ENCODE peak calls at places on chromosomes 5 and 9, in five cellular contexts. J is choroid plexus epithelial cell, I is cardiac muscle cell, R is uterus, Q is WTC11. L is an unnamed sample.

GRCh38 chr9:138025417-138025816 is 147.8 kb downstream of the CACNA1B start:
- DNase-seq in Q (no peak), J (no peak), R (no peak), I (no peak), L (no peak)

GRCh38 chr5:169871816-169872215 is 108.5 kb downstream of the INSYN2B start:
- DNase-seq in J (peak), I (no peak), Q (no peak), R (no peak), L (no peak)

GRCh38 chr9:109088221-109088620 is 31.5 kb downstream of the TMEM245 start:
- DNase-seq in R (no peak), J (no peak), I (no peak), Q (no peak), L (no peak)

GRCh38 chr5:9381464-9381863 is 164.4 kb downstream of the SEMA5A start:
- DNase-seq in Q (no peak), I (no peak), R (no peak), J (no peak), L (no peak)

GRCh38 chr9:134003237-134003636 is 11.1 kb upstream of the VAV2 start:
- DNase-seq in R (no peak), J (no peak), Q (no peak), I (no peak), L (no peak)

GRCh38 chr5:79200573-79201183 is 35.3 kb upstream of the JMY start:
- DNase-seq in R (no peak), J (peak), I (peak), Q (no peak), L (peak)

GRCh38 chr9:112041536-112042243 is 133.4 kb downstream of the SUSD1 start:
- DNase-seq in J (peak), I (peak), R (no peak), Q (peak), L (no peak)

GRCh38 chr9:122821278-122821952 is 7.0 kb downstream of the PDCL start:
- DNase-seq in I (peak), R (peak), Q (no peak), J (peak), L (no peak)

GRCh38 chr9:92291577-92291976 is 1.9 kb downstream of the IARS1 start:
- DNase-seq in Q (no peak), R (no peak), J (no peak), I (no peak), L (no peak)

GRCh38 chr5:120535900-120536299 is 71.8 kb downstream of the PRR16 start:
- DNase-seq in J (no peak), Q (no peak), I (no peak), R (no peak), L (no peak)

GRCh38 chr5:143205386-143205785 is 198.1 kb downstream of the NR3C1 start:
- DNase-seq in Q (no peak), R (no peak), I (peak), J (peak), L (no peak)

GRCh38 chr9:77779010-77779409 is 130.9 kb upstream of the GNA14 start:
- DNase-seq in Q (no peak), R (no peak), I (no peak), J (no peak), L (no peak)

GRCh38 chr5:172533399-172534228 is 79.3 kb upstream of the SH3PXD2B start:
- DNase-seq in Q (no peak), R (no peak), J (no peak), I (no peak), L (no peak)

GRCh38 chr9:122348288-122348777 is 22.5 kb upstream of the PTGS1 start:
- DNase-seq in I (no peak), Q (no peak), R (no peak), J (no peak), L (peak)

GRCh38 chr9:35749515-35750255 is 598 bp downstream of the RGP1 start:
- DNase-seq in J (no peak), I (no peak), Q (peak), R (peak), L (peak)

GRCh38 chr5:44665101-44665701 is 143.5 kb upstream of the MRPS30 start:
- DNase-seq in J (no peak), R (no peak), I (no peak), Q (no peak), L (no peak)

GRCh38 chr5:74549351-74549750 is 91.2 kb downstream of the ENC1 start:
- DNase-seq in Q (no peak), R (no peak), J (no peak), I (no peak), L (no peak)

GRCh38 chr5:96614110-96614691 is 48.0 kb upstream of the CAST start:
- DNase-seq in R (peak), Q (peak), J (peak), I (peak), L (peak)

GRCh38 chr5:77145666-77146065 is 58.6 kb upstream of the ZBED3 start:
- DNase-seq in R (no peak), I (peak), Q (no peak), J (peak), L (no peak)

GRCh38 chr5:133801955-133802751 is 166.3 kb downstream of the C5orf15 start:
- DNase-seq in Q (no peak), J (peak), I (peak), R (no peak), L (no peak)

GRCh38 chr5:139273572-139274264 is 19.8 kb upstream of the MATR3 start:
- DNase-seq in R (peak), I (peak), J (peak), Q (peak), L (peak)

GRCh38 chr9:35816708-35817107 is 1.9 kb upstream of the HINT2 start:
- DNase-seq in J (no peak), R (no peak), I (no peak), Q (peak), L (peak)

GRCh38 chr5:72378636-72379289 is 58.6 kb downstream of the PTCD2 start:
- DNase-seq in J (peak), R (no peak), Q (no peak), I (peak), L (no peak)

GRCh38 chr9:20312732-20313131 is 309.6 kb downstream of the MLLT3 start:
- DNase-seq in Q (no peak), R (no peak), I (no peak), J (peak), L (no peak)

DNA sequence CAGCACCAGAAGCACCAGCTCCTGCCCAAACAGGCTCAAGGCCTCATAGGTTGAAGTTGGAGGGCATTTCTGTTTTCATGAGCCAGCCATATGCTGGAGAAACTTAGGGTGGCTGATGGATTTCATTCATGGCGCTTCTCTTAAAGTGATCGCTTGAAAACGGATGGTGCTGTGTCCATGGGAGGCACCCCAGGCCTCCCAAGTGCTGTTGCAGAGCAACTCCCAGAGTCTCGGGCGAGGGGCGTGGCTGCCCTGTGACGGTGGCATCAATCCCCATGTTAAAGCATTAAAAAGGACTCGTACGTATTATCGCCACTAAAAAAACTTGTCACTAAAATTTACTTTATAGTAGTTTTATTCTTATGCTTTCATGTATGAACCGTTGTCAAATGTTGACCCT is 128.3 kb downstream of the MRPL36 start:
- DNase-seq in J (no peak), Q (no peak), I (no peak), R (no peak), L (no peak)
- TF ChIP-seq CTCF in J (no peak), Q (no peak), I (no peak), R (no peak), L (no peak)

GRCh38 chr5:11494340-11494739 is 409.9 kb downstream of the CTNND2 start:
- DNase-seq in Q (no peak), R (no peak), J (peak), I (no peak), L (no peak)
- TF ChIP-seq CTCF in Q (no peak), R (no peak), J (peak), I (peak), L (peak)

DNA sequence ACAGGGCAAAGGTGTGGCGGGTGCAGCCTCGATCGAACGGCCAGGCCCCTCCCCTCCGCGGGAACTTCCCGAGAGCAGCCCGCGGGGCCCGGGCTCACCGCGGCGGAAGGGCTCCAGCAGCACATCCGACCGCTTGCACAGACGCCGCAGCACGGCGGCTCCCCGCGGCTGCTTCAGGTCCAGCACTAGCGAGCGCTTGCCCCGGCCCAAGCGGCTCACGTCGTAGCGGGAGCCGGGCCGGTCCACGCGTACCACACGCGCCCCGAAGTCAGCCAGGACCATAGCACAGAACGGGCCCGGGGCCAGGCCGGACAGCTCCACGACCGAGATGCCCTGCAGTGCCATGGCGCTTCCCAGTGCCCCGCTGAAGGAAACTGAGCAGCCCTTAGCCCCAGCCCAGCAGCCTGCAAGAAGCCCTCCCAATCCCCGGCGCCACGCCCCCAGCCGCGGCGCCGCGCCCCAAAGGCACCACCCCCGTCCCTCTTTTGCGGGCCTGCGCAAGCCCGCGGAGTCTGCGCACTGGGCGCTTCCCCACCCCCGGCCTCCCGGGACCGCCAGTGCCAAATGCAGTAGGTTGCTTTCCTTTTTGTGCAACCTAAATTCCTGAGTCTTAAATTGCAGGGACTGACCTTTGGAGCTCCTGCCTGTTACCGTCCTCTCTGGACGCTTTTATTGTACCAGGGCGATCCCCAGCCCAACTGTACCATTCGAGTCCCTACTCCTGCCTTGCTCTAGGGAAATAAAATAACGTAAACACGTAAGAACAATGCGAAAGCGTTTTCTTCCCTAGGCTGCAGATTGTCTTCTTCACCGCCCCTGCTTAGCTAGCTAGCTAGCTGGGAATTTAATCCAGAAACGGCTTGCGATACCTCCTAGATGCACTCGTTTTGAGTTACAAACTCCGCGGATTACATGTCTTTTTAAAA is at the start of gene AMACR:
- DNase-seq in Q (peak), R (peak), I (peak), J (peak), L (peak)
- TF ChIP-seq CTCF in Q (no peak), R (no peak), I (peak), J (no peak), L (no peak)

GRCh38 chr5:101942321-101942882 is 353.7 kb downstream of the SLCO4C1 start:
- DNase-seq in R (no peak), J (peak), I (peak), Q (peak), L (peak)
- TF ChIP-seq CTCF in R (no peak), J (peak), I (peak), Q (peak), L (peak)

GRCh38 chr9:89515416-89515815 is 17.5 kb upstream of the SEMA4D start:
- DNase-seq in Q (no peak), R (no peak), J (no peak), I (no peak), L (no peak)
- TF ChIP-seq CTCF in Q (no peak), R (no peak), J (no peak), I (no peak), L (no peak)